ENCODE peak calls at places on chromosomes 5 and 9, in nine cellular contexts. One of them, this sample, is unnamed.

GRCh38 chr9:134626141-134626423 is 15.5 kb upstream of the COL5A1 start:
- DNase-seq in pancreas: no peak
- DNase-seq in Peyer's patch: no peak
- DNase-seq in psoas muscle: no peak
- DNase-seq in adrenal gland: peak; percentile 2
- DNase-seq in cardiac muscle cell: no peak
- DNase-seq in HepG2: no peak
- DNase-seq in neural progenitor cell: no peak
- DNase-seq in PC-3: no peak
- DNase-seq in this sample: no peak

GRCh38 chr5:139638736-139639618 is 9.2 kb upstream of the CXXC5 start:
- DNase-seq in pancreas: peak; percentile 35
- DNase-seq in Peyer's patch: peak; percentile 45
- DNase-seq in psoas muscle: peak; percentile 52
- DNase-seq in adrenal gland: no peak
- DNase-seq in cardiac muscle cell: no peak
- DNase-seq in HepG2: no peak
- DNase-seq in neural progenitor cell: peak; percentile 42
- DNase-seq in PC-3: no peak
- DNase-seq in this sample: peak; percentile 22

GRCh38 chr9:127916665-127917581 is at the start of gene ST6GALNAC4:
- DNase-seq in pancreas: peak; percentile 91
- DNase-seq in Peyer's patch: peak; percentile 98
- DNase-seq in psoas muscle: peak; percentile 97
- DNase-seq in adrenal gland: peak; percentile 95
- DNase-seq in cardiac muscle cell: peak; percentile 95
- DNase-seq in HepG2: peak; percentile 70
- DNase-seq in neural progenitor cell: peak; percentile 98
- DNase-seq in PC-3: peak; percentile 82
- DNase-seq in this sample: peak; percentile 97

GRCh38 chr9:10793306-10793705 is 180.5 kb upstream of the PTPRD start:
- DNase-seq in pancreas: no peak
- DNase-seq in Peyer's patch: no peak
- DNase-seq in psoas muscle: no peak
- DNase-seq in adrenal gland: no peak
- DNase-seq in cardiac muscle cell: no peak
- DNase-seq in HepG2: no peak
- DNase-seq in neural progenitor cell: no peak
- DNase-seq in PC-3: no peak
- DNase-seq in this sample: no peak

GRCh38 chr5:119968690-119969089 is 339.3 kb downstream of the FAM170A start:
- DNase-seq in pancreas: no peak
- DNase-seq in Peyer's patch: no peak
- DNase-seq in psoas muscle: no peak
- DNase-seq in adrenal gland: no peak
- DNase-seq in cardiac muscle cell: no peak
- DNase-seq in HepG2: no peak
- DNase-seq in neural progenitor cell: no peak
- DNase-seq in PC-3: no peak
- DNase-seq in this sample: no peak

GRCh38 chr5:174903333-174903732 is 179.0 kb downstream of the MSX2 start:
- DNase-seq in pancreas: no peak
- DNase-seq in Peyer's patch: no peak
- DNase-seq in psoas muscle: no peak
- DNase-seq in adrenal gland: no peak
- DNase-seq in cardiac muscle cell: no peak
- DNase-seq in HepG2: no peak
- DNase-seq in neural progenitor cell: no peak
- DNase-seq in PC-3: peak; percentile 3
- DNase-seq in this sample: no peak

GRCh38 chr5:172788771-172789686 is 18.0 kb upstream of the DUSP1 start:
- DNase-seq in pancreas: peak; percentile 80
- DNase-seq in Peyer's patch: peak; percentile 82
- DNase-seq in psoas muscle: peak; percentile 83
- DNase-seq in adrenal gland: peak; percentile 86
- DNase-seq in cardiac muscle cell: peak; percentile 71
- DNase-seq in HepG2: peak; percentile 85
- DNase-seq in neural progenitor cell: no peak
- DNase-seq in PC-3: no peak
- DNase-seq in this sample: peak; percentile 76

GRCh38 chr9:110583237-110583636 is 3.7 kb upstream of the SVEP1 start:
- DNase-seq in pancreas: no peak
- DNase-seq in Peyer's patch: no peak
- DNase-seq in psoas muscle: no peak
- DNase-seq in adrenal gland: no peak
- DNase-seq in cardiac muscle cell: no peak
- DNase-seq in HepG2: no peak
- DNase-seq in neural progenitor cell: no peak
- DNase-seq in PC-3: peak; percentile 42
- DNase-seq in this sample: no peak

GRCh38 chr5:139658928-139659667 is 10.9 kb downstream of the CXXC5 start:
- DNase-seq in pancreas: no peak
- DNase-seq in Peyer's patch: no peak
- DNase-seq in psoas muscle: peak; percentile 85
- DNase-seq in adrenal gland: peak; percentile 54
- DNase-seq in cardiac muscle cell: peak; percentile 58
- DNase-seq in HepG2: no peak
- DNase-seq in neural progenitor cell: peak; percentile 55
- DNase-seq in PC-3: peak; percentile 33
- DNase-seq in this sample: peak; percentile 57

GRCh38 chr9:133528001-133528886 is 3.5 kb upstream of the MYMK start:
- DNase-seq in pancreas: no peak
- DNase-seq in Peyer's patch: no peak
- DNase-seq in psoas muscle: no peak
- DNase-seq in adrenal gland: no peak
- DNase-seq in cardiac muscle cell: no peak
- DNase-seq in HepG2: no peak
- DNase-seq in neural progenitor cell: peak; percentile 53
- DNase-seq in PC-3: no peak
- DNase-seq in this sample: no peak

GRCh38 chr5:111004291-111004690 is 67.2 kb upstream of the TSLP start:
- DNase-seq in pancreas: no peak
- DNase-seq in Peyer's patch: no peak
- DNase-seq in psoas muscle: no peak
- DNase-seq in adrenal gland: no peak
- DNase-seq in cardiac muscle cell: no peak
- DNase-seq in HepG2: no peak
- DNase-seq in neural progenitor cell: no peak
- DNase-seq in PC-3: no peak
- DNase-seq in this sample: no peak

GRCh38 chr5:91189480-91190332 is 193.4 kb downstream of the ARRDC3 start:
- DNase-seq in pancreas: no peak
- DNase-seq in Peyer's patch: peak; percentile 56
- DNase-seq in psoas muscle: no peak
- DNase-seq in adrenal gland: peak; percentile 65
- DNase-seq in cardiac muscle cell: no peak
- DNase-seq in HepG2: peak; percentile 3
- DNase-seq in neural progenitor cell: no peak
- DNase-seq in PC-3: peak; percentile 10
- DNase-seq in this sample: no peak

GRCh38 chr5:9512452-9512851 is 33.4 kb downstream of the SEMA5A start:
- DNase-seq in pancreas: no peak
- DNase-seq in Peyer's patch: no peak
- DNase-seq in psoas muscle: no peak
- DNase-seq in adrenal gland: no peak
- DNase-seq in cardiac muscle cell: no peak
- DNase-seq in HepG2: no peak
- DNase-seq in neural progenitor cell: no peak
- DNase-seq in PC-3: no peak
- DNase-seq in this sample: no peak

GRCh38 chr5:8522635-8523034 is 653.7 kb downstream of the MTRR start:
- DNase-seq in pancreas: no peak
- DNase-seq in Peyer's patch: no peak
- DNase-seq in psoas muscle: no peak
- DNase-seq in adrenal gland: no peak
- DNase-seq in cardiac muscle cell: no peak
- DNase-seq in HepG2: no peak
- DNase-seq in neural progenitor cell: no peak
- DNase-seq in PC-3: peak; percentile 43
- DNase-seq in this sample: no peak

GRCh38 chr5:142601432-142601831 is 84.5 kb downstream of the FGF1 start:
- DNase-seq in pancreas: no peak
- DNase-seq in Peyer's patch: no peak
- DNase-seq in psoas muscle: no peak
- DNase-seq in adrenal gland: no peak
- DNase-seq in cardiac muscle cell: no peak
- DNase-seq in HepG2: no peak
- DNase-seq in neural progenitor cell: peak; percentile 40
- DNase-seq in PC-3: no peak
- DNase-seq in this sample: no peak

GRCh38 chr5:77101298-77101697 is 14.2 kb upstream of the ZBED3 start:
- DNase-seq in pancreas: no peak
- DNase-seq in Peyer's patch: no peak
- DNase-seq in psoas muscle: no peak
- DNase-seq in adrenal gland: no peak
- DNase-seq in cardiac muscle cell: no peak
- DNase-seq in HepG2: no peak
- DNase-seq in neural progenitor cell: no peak
- DNase-seq in PC-3: peak; percentile 69
- DNase-seq in this sample: no peak

GRCh38 chr9:90942555-90942954 is 140.9 kb downstream of the SYK start:
- DNase-seq in pancreas: no peak
- DNase-seq in Peyer's patch: peak; percentile 52
- DNase-seq in psoas muscle: no peak
- DNase-seq in adrenal gland: no peak
- DNase-seq in cardiac muscle cell: no peak
- DNase-seq in HepG2: no peak
- DNase-seq in neural progenitor cell: no peak
- DNase-seq in PC-3: no peak
- DNase-seq in this sample: no peak

GRCh38 chr9:136596219-136596616 is 50.4 kb upstream of the NOTCH1 start:
- DNase-seq in pancreas: no peak
- DNase-seq in Peyer's patch: no peak
- DNase-seq in psoas muscle: no peak
- DNase-seq in adrenal gland: no peak
- DNase-seq in cardiac muscle cell: no peak
- DNase-seq in HepG2: no peak
- DNase-seq in neural progenitor cell: no peak
- DNase-seq in PC-3: no peak
- DNase-seq in this sample: no peak

GRCh38 chr5:132479812-132480441 is 10.6 kb downstream of the IRF1 start:
- DNase-seq in pancreas: no peak
- DNase-seq in Peyer's patch: peak; percentile 47
- DNase-seq in psoas muscle: no peak
- DNase-seq in adrenal gland: no peak
- DNase-seq in cardiac muscle cell: no peak
- DNase-seq in HepG2: no peak
- DNase-seq in neural progenitor cell: no peak
- DNase-seq in PC-3: no peak
- DNase-seq in this sample: no peak

GRCh38 chr5:154770111-154770510 is 14.9 kb downstream of the LARP1 start:
- DNase-seq in pancreas: no peak
- DNase-seq in Peyer's patch: no peak
- DNase-seq in psoas muscle: no peak
- DNase-seq in adrenal gland: no peak
- DNase-seq in cardiac muscle cell: no peak
- DNase-seq in HepG2: no peak
- DNase-seq in neural progenitor cell: no peak
- DNase-seq in PC-3: no peak
- DNase-seq in this sample: no peak
- H3K4me1 ChIP-seq in pancreas: peaks cover 58% of the 10 kb centered on the region
- H3K4me1 ChIP-seq in Peyer's patch: peaks cover 30% of the 10 kb centered on the region
- H3K4me1 ChIP-seq in psoas muscle: peaks cover 94% of the 10 kb centered on the region
- H3K4me1 ChIP-seq in adrenal gland: peaks cover 83% of the 10 kb centered on the region
- H3K4me1 ChIP-seq in cardiac muscle cell: peaks cover 67% of the 10 kb centered on the region
- H3K4me1 ChIP-seq in HepG2: peaks cover 74% of the 10 kb centered on the region
- H3K4me1 ChIP-seq in neural progenitor cell: peaks cover 53% of the 10 kb centered on the region
- H3K4me1 ChIP-seq in PC-3: no peaks in the 10 kb centered on the region
- H3K4me1 ChIP-seq in this sample: peaks cover 59% of the 10 kb centered on the region

GRCh38 chr5:36573441-36573840 is 33.0 kb upstream of the SLC1A3 start:
- DNase-seq in pancreas: no peak
- DNase-seq in Peyer's patch: no peak
- DNase-seq in psoas muscle: no peak
- DNase-seq in adrenal gland: no peak
- DNase-seq in cardiac muscle cell: no peak
- DNase-seq in HepG2: no peak
- DNase-seq in neural progenitor cell: no peak
- DNase-seq in PC-3: peak; percentile 70
- DNase-seq in this sample: no peak
- TF ChIP-seq CTCF in pancreas: no peak
- TF ChIP-seq CTCF in Peyer's patch: no peak
- TF ChIP-seq CTCF in psoas muscle: no peak
- TF ChIP-seq CTCF in adrenal gland: no peak
- TF ChIP-seq CTCF in cardiac muscle cell: no peak
- TF ChIP-seq CTCF in HepG2: no peak
- TF ChIP-seq CTCF in neural progenitor cell: no peak
- TF ChIP-seq CTCF in PC-3: no peak
- TF ChIP-seq CTCF in this sample: no peak

GRCh38 chr5:176356179-176356566 is 5.4 kb downstream of the KIAA1191 start:
- DNase-seq in pancreas: no peak
- DNase-seq in Peyer's patch: no peak
- DNase-seq in psoas muscle: no peak
- DNase-seq in adrenal gland: no peak
- DNase-seq in cardiac muscle cell: no peak
- DNase-seq in HepG2: no peak
- DNase-seq in neural progenitor cell: no peak
- DNase-seq in PC-3: no peak
- DNase-seq in this sample: no peak
- H3K36me3 ChIP-seq in pancreas: no peaks in the 10 kb centered on the region
- H3K36me3 ChIP-seq in Peyer's patch: no peaks in the 10 kb centered on the region
- H3K36me3 ChIP-seq in psoas muscle: peaks cover 4% of the 10 kb centered on the region
- H3K36me3 ChIP-seq in adrenal gland: peaks cover 64% of the 10 kb centered on the region
- H3K36me3 ChIP-seq in cardiac muscle cell: peaks cover 39% of the 10 kb centered on the region
- H3K36me3 ChIP-seq in HepG2: peaks cover 22% of the 10 kb centered on the region
- H3K36me3 ChIP-seq in neural progenitor cell: no peaks in the 10 kb centered on the region
- H3K36me3 ChIP-seq in PC-3: peaks cover 39% of the 10 kb centered on the region
- H3K36me3 ChIP-seq in this sample: peaks cover 82% of the 10 kb centered on the region

GRCh38 chr9:38032266-38032830 is 36.7 kb downstream of the SHB start:
- DNase-seq in pancreas: peak; percentile 87
- DNase-seq in Peyer's patch: peak; percentile 89
- DNase-seq in psoas muscle: no peak
- DNase-seq in adrenal gland: no peak
- DNase-seq in cardiac muscle cell: no peak
- DNase-seq in HepG2: no peak
- DNase-seq in neural progenitor cell: no peak
- DNase-seq in PC-3: peak; percentile 79
- DNase-seq in this sample: peak; percentile 90

GRCh38 chr9:38031594-38031993 is 37.4 kb downstream of the SHB start:
- DNase-seq in pancreas: no peak
- DNase-seq in Peyer's patch: peak; percentile 54
- DNase-seq in psoas muscle: no peak
- DNase-seq in adrenal gland: no peak
- DNase-seq in cardiac muscle cell: no peak
- DNase-seq in HepG2: no peak
- DNase-seq in neural progenitor cell: no peak
- DNase-seq in PC-3: peak; percentile 40
- DNase-seq in this sample: no peak

GRCh38 chr9:38036359-38037084 is 32.5 kb downstream of the SHB start:
- DNase-seq in pancreas: no peak
- DNase-seq in Peyer's patch: no peak
- DNase-seq in psoas muscle: no peak
- DNase-seq in adrenal gland: no peak
- DNase-seq in cardiac muscle cell: no peak
- DNase-seq in HepG2: no peak
- DNase-seq in neural progenitor cell: no peak
- DNase-seq in PC-3: no peak
- DNase-seq in this sample: no peak

GRCh38 chr9:38035873-38036272 is 33.2 kb downstream of the SHB start:
- DNase-seq in pancreas: no peak
- DNase-seq in Peyer's patch: no peak
- DNase-seq in psoas muscle: no peak
- DNase-seq in adrenal gland: no peak
- DNase-seq in cardiac muscle cell: no peak
- DNase-seq in HepG2: peak; percentile 66
- DNase-seq in neural progenitor cell: no peak
- DNase-seq in PC-3: peak; percentile 72
- DNase-seq in this sample: no peak

GRCh38 chr9:38033956-38034355 is 35.1 kb downstream of the SHB start:
- DNase-seq in pancreas: no peak
- DNase-seq in Peyer's patch: no peak
- DNase-seq in psoas muscle: no peak
- DNase-seq in adrenal gland: no peak
- DNase-seq in cardiac muscle cell: no peak
- DNase-seq in HepG2: no peak
- DNase-seq in neural progenitor cell: no peak
- DNase-seq in PC-3: no peak
- DNase-seq in this sample: no peak
- H3K4me1 ChIP-seq in pancreas: peaks cover 12% of the 10 kb centered on the region
- H3K4me1 ChIP-seq in Peyer's patch: no peaks in the 10 kb centered on the region
- H3K4me1 ChIP-seq in psoas muscle: peaks cover 36% of the 10 kb centered on the region
- H3K4me1 ChIP-seq in adrenal gland: peaks cover 49% of the 10 kb centered on the region
- H3K4me1 ChIP-seq in cardiac muscle cell: peaks cover 20% of the 10 kb centered on the region
- H3K4me1 ChIP-seq in HepG2: peaks cover 97% of the 10 kb centered on the region
- H3K4me1 ChIP-seq in neural progenitor cell: no peaks in the 10 kb centered on the region
- H3K4me1 ChIP-seq in PC-3: peaks cover 71% of the 10 kb centered on the region
- H3K4me1 ChIP-seq in this sample: peaks cover 31% of the 10 kb centered on the region

This sample was measured in stomach.